ENCODE peak calls at places on chromosome X, in seven cellular contexts. One of them, this sample, is unnamed.

GRCh38 chrX:64350521-64350920 is 44.7 kb downstream of the MTMR8 start:
- DNase-seq in H9: no peak
- DNase-seq in neuronal stem cell: no peak
- DNase-seq in IMR-90: no peak
- DNase-seq in mesendoderm: no peak
- DNase-seq in H1: no peak
- DNase-seq in trophoblast cell: no peak
- DNase-seq in this sample: no peak

GRCh38 chrX:2499507-2499906 is 1.3 kb downstream of the DHRSX start:
- DNase-seq in H9: no peak
- DNase-seq in neuronal stem cell: no peak
- DNase-seq in IMR-90: no peak
- DNase-seq in mesendoderm: no peak
- DNase-seq in H1: no peak
- DNase-seq in trophoblast cell: no peak
- DNase-seq in this sample: no peak

GRCh38 chrX:39808471-39808917 is 289.3 kb downstream of the BCOR start:
- DNase-seq in H9: no peak
- DNase-seq in neuronal stem cell: no peak
- DNase-seq in IMR-90: peak; percentile 80
- DNase-seq in mesendoderm: peak; percentile 85
- DNase-seq in H1: no peak
- DNase-seq in trophoblast cell: peak; percentile 88
- DNase-seq in this sample: peak; percentile 81

GRCh38 chrX:32530802-32531403 is 680.4 kb downstream of the DMD start:
- DNase-seq in H9: no peak
- DNase-seq in neuronal stem cell: peak; percentile 17
- DNase-seq in IMR-90: peak; percentile 52
- DNase-seq in mesendoderm: peak; percentile 48
- DNase-seq in H1: no peak
- DNase-seq in trophoblast cell: peak; percentile 61
- DNase-seq in this sample: peak; percentile 35

GRCh38 chrX:48945517-48946348 is 11.7 kb downstream of the OTUD5 start:
- DNase-seq in H9: peak; percentile 63
- DNase-seq in neuronal stem cell: no peak
- DNase-seq in IMR-90: peak; percentile 51
- DNase-seq in mesendoderm: peak; percentile 56
- DNase-seq in H1: no peak
- DNase-seq in trophoblast cell: peak; percentile 51
- DNase-seq in this sample: peak; percentile 61

GRCh38 chrX:9327747-9328145 is 137.1 kb upstream of the TBL1X start:
- DNase-seq in H9: no peak
- DNase-seq in neuronal stem cell: no peak
- DNase-seq in IMR-90: peak; percentile 90
- DNase-seq in mesendoderm: no peak
- DNase-seq in H1: no peak
- DNase-seq in trophoblast cell: peak; percentile 79
- DNase-seq in this sample: peak; percentile 57

GRCh38 chrX:110042521-110042920 is 39.6 kb downstream of the TMEM164 start:
- DNase-seq in H9: no peak
- DNase-seq in neuronal stem cell: no peak
- DNase-seq in IMR-90: peak; percentile 42
- DNase-seq in mesendoderm: no peak
- DNase-seq in H1: no peak
- DNase-seq in trophoblast cell: no peak
- DNase-seq in this sample: peak; percentile 70

GRCh38 chrX:153762636-153763173 is 1.3 kb upstream of the PLXNB3 start:
- DNase-seq in H9: no peak
- DNase-seq in neuronal stem cell: no peak
- DNase-seq in IMR-90: no peak
- DNase-seq in mesendoderm: no peak
- DNase-seq in H1: no peak
- DNase-seq in trophoblast cell: no peak
- DNase-seq in this sample: no peak

GRCh38 chrX:40130207-40130606 is 32.4 kb upstream of the BCOR start:
- DNase-seq in H9: no peak
- DNase-seq in neuronal stem cell: no peak
- DNase-seq in IMR-90: peak; percentile 70
- DNase-seq in mesendoderm: peak; percentile 71
- DNase-seq in H1: no peak
- DNase-seq in trophoblast cell: peak; percentile 21
- DNase-seq in this sample: peak; percentile 80

GRCh38 chrX:110286126-110286525 is 31.8 kb downstream of the AMMECR1 start:
- DNase-seq in H9: no peak
- DNase-seq in neuronal stem cell: no peak
- DNase-seq in IMR-90: peak; percentile 89
- DNase-seq in mesendoderm: no peak
- DNase-seq in H1: no peak
- DNase-seq in trophoblast cell: peak; percentile 78
- DNase-seq in this sample: peak; percentile 86

GRCh38 chrX:129723511-129723910 is 15.3 kb upstream of the XPNPEP2 start:
- DNase-seq in H9: no peak
- DNase-seq in neuronal stem cell: no peak
- DNase-seq in IMR-90: no peak
- DNase-seq in mesendoderm: no peak
- DNase-seq in H1: no peak
- DNase-seq in trophoblast cell: no peak
- DNase-seq in this sample: peak; percentile 22

GRCh38 chrX:15815779-15816452 is 25.6 kb downstream of the ZRSR2 start:
- DNase-seq in H9: peak; percentile 60
- DNase-seq in neuronal stem cell: peak; percentile 3
- DNase-seq in IMR-90: peak; percentile 33
- DNase-seq in mesendoderm: peak; percentile 87
- DNase-seq in H1: no peak
- DNase-seq in trophoblast cell: peak; percentile 55
- DNase-seq in this sample: peak; percentile 50

GRCh38 chrX:26254436-26254835 is 38.5 kb downstream of the MAGEB5 start:
- DNase-seq in H9: no peak
- DNase-seq in neuronal stem cell: no peak
- DNase-seq in IMR-90: no peak
- DNase-seq in mesendoderm: no peak
- DNase-seq in H1: no peak
- DNase-seq in trophoblast cell: no peak
- DNase-seq in this sample: no peak

GRCh38 chrX:25755179-25755578 is 383.0 kb upstream of the MAGEB18 start:
- DNase-seq in H9: no peak
- DNase-seq in neuronal stem cell: no peak
- DNase-seq in IMR-90: no peak
- DNase-seq in mesendoderm: no peak
- DNase-seq in H1: no peak
- DNase-seq in trophoblast cell: no peak
- DNase-seq in this sample: no peak

GRCh38 chrX:40085086-40085551 is 12.6 kb downstream of the BCOR start:
- DNase-seq in H9: peak; percentile 27
- DNase-seq in neuronal stem cell: no peak
- DNase-seq in IMR-90: peak; percentile 86
- DNase-seq in mesendoderm: no peak
- DNase-seq in H1: no peak
- DNase-seq in trophoblast cell: peak; percentile 73
- DNase-seq in this sample: peak; percentile 75

GRCh38 chrX:145853181-145853580 is 35.6 kb downstream of the SLITRK2 start:
- DNase-seq in H9: no peak
- DNase-seq in neuronal stem cell: no peak
- DNase-seq in IMR-90: no peak
- DNase-seq in mesendoderm: no peak
- DNase-seq in H1: no peak
- DNase-seq in trophoblast cell: no peak
- DNase-seq in this sample: no peak
- H3K4ac ChIP-seq in H9: no peak overlapping the region
- H3K4ac ChIP-seq in neuronal stem cell: no peak overlapping the region
- H3K4ac ChIP-seq in IMR-90: no peak overlapping the region
- H3K4ac ChIP-seq in mesendoderm: no peak overlapping the region
- H3K4ac ChIP-seq in H1: no peak overlapping the region
- H3K4ac ChIP-seq in trophoblast cell: no peak overlapping the region
- H3K4ac ChIP-seq in this sample: no peak overlapping the region

GRCh38 chrX:112470551-112470950 is 209.2 kb downstream of the LHFPL1 start:
- DNase-seq in H9: no peak
- DNase-seq in neuronal stem cell: no peak
- DNase-seq in IMR-90: no peak
- DNase-seq in mesendoderm: peak; percentile 4
- DNase-seq in H1: no peak
- DNase-seq in trophoblast cell: no peak
- DNase-seq in this sample: no peak

GRCh38 chrX:112477653-112478052 is 202.1 kb downstream of the LHFPL1 start:
- DNase-seq in H9: no peak
- DNase-seq in neuronal stem cell: no peak
- DNase-seq in IMR-90: no peak
- DNase-seq in mesendoderm: no peak
- DNase-seq in H1: no peak
- DNase-seq in trophoblast cell: no peak
- DNase-seq in this sample: no peak

GRCh38 chrX:112473654-112474053 is 206.1 kb downstream of the LHFPL1 start:
- DNase-seq in H9: peak; percentile 36
- DNase-seq in neuronal stem cell: no peak
- DNase-seq in IMR-90: no peak
- DNase-seq in mesendoderm: peak; percentile 14
- DNase-seq in H1: no peak
- DNase-seq in trophoblast cell: no peak
- DNase-seq in this sample: no peak
- H3K9ac ChIP-seq in H9: no peak overlapping the region
- H3K9ac ChIP-seq in neuronal stem cell: no peak overlapping the region
- H3K9ac ChIP-seq in IMR-90: no peak overlapping the region
- H3K9ac ChIP-seq in mesendoderm: no peak overlapping the region
- H3K9ac ChIP-seq in H1: no peak overlapping the region
- H3K9ac ChIP-seq in trophoblast cell: no peak overlapping the region
- H3K9ac ChIP-seq in this sample: no peak overlapping the region

DNA sequence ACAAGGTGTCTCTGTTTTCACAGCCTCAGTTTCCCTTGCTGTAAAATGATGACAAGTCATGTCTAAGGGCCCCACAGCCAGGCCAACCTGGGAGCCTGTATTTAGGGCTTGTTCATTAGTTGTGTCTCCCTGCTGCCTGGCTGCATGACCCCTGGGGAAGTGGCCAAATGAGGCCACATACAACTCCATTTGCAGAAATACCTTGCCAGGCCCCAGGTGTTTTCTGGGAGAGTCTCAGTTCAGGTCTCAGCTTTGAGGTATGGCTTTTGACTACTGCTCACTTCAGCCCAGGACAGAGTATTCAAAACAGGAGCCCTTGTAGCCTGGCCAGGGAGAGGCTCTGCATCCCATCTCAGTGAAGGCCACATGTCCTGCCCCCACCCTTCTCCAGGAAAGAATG is 202.5 kb upstream of the MAMLD1 start:
- DNase-seq in H9: no peak
- DNase-seq in neuronal stem cell: no peak
- DNase-seq in IMR-90: no peak
- DNase-seq in mesendoderm: no peak
- DNase-seq in H1: no peak
- DNase-seq in trophoblast cell: no peak
- DNase-seq in this sample: no peak
- H2BK5ac ChIP-seq in H9: no peak overlapping the region
- H2BK5ac ChIP-seq in neuronal stem cell: no peak overlapping the region
- H2BK5ac ChIP-seq in IMR-90: no peak overlapping the region
- H2BK5ac ChIP-seq in mesendoderm: no peak overlapping the region
- H2BK5ac ChIP-seq in H1: no peak overlapping the region
- H2BK5ac ChIP-seq in trophoblast cell: no peak overlapping the region
- H2BK5ac ChIP-seq in this sample: no peak overlapping the region

DNA sequence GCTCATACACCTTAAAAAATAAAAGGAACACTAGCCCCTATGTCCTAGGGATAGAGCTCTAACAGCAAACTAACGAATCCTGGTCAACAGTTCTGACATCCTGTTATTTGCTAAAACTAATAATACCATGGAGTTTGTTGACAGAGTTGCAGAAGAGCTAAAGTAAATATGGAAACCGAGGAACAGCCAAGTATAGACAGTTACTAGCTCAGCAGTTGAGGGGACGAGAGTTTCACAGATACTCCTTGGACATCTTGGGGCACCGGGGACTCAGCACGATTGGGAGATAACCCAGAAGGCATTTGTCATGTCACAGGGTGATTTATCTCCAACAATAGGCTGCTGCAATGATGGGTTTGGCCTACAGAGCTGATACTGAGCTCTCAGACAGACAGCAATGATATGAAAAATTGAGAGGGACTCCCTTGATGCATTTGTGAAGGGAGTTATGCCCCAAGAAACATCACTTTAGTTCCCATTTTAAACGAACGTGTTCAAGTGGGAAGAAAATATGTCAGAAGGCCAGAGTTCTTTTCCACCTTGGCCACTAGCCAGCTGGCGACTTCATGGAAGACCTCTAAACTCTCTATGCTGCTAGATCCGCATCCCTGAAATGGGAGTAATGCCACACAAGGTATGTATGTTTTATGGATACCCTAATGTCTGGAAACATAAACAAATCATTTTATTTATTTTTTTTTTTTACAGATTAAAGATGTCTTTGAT is 48.6 kb downstream of the TSC22D3 start:
- DNase-seq in H9: no peak
- DNase-seq in neuronal stem cell: no peak
- DNase-seq in IMR-90: no peak
- DNase-seq in mesendoderm: no peak
- DNase-seq in H1: no peak
- DNase-seq in trophoblast cell: no peak
- DNase-seq in this sample: peak; percentile 3
- H3K4ac ChIP-seq in H9: no peak overlapping the region
- H3K4ac ChIP-seq in neuronal stem cell: no peak overlapping the region
- H3K4ac ChIP-seq in IMR-90: no peak overlapping the region
- H3K4ac ChIP-seq in mesendoderm: no peak overlapping the region
- H3K4ac ChIP-seq in H1: no peak overlapping the region
- H3K4ac ChIP-seq in trophoblast cell: no peak overlapping the region
- H3K4ac ChIP-seq in this sample: no peak overlapping the region

GRCh38 chrX:107674480-107675364 is 46.4 kb downstream of the PRPS1 start:
- DNase-seq in H9: no peak
- DNase-seq in neuronal stem cell: no peak
- DNase-seq in IMR-90: no peak
- DNase-seq in mesendoderm: no peak
- DNase-seq in H1: no peak
- DNase-seq in trophoblast cell: peak; percentile 17
- DNase-seq in this sample: peak; percentile 97

GRCh38 chrX:107675823-107676555 is 47.7 kb downstream of the PRPS1 start:
- DNase-seq in H9: no peak
- DNase-seq in neuronal stem cell: no peak
- DNase-seq in IMR-90: peak; percentile 35
- DNase-seq in mesendoderm: no peak
- DNase-seq in H1: no peak
- DNase-seq in trophoblast cell: peak; percentile 20
- DNase-seq in this sample: peak; percentile 89

GRCh38 chrX:107673933-107674479 is 45.7 kb downstream of the PRPS1 start:
- DNase-seq in H9: peak; percentile 60
- DNase-seq in neuronal stem cell: no peak
- DNase-seq in IMR-90: no peak
- DNase-seq in mesendoderm: no peak
- DNase-seq in H1: no peak
- DNase-seq in trophoblast cell: peak; percentile 8
- DNase-seq in this sample: peak; percentile 95

GRCh38 chrX:107676559-107677378 is 48.5 kb downstream of the PRPS1 start:
- DNase-seq in H9: no peak
- DNase-seq in neuronal stem cell: no peak
- DNase-seq in IMR-90: peak; percentile 84
- DNase-seq in mesendoderm: peak; percentile 59
- DNase-seq in H1: no peak
- DNase-seq in trophoblast cell: peak; percentile 59
- DNase-seq in this sample: peak; percentile 99

DNA sequence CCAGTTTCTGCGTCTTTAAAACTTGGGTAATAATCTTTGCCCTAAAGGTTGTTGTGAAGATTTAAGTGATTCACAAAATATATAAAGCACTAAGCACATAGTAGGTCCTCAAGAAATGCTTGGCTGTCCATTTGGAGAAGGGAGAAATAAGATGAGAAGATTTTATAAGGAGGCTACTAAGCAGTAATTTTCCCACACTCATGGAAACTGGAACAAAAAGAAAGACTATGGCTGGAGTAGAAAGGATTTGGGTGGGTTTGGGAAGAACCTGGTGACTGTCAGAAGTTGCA is 47.0 kb downstream of the PRPS1 start:
- DNase-seq in H9: no peak
- DNase-seq in neuronal stem cell: no peak
- DNase-seq in IMR-90: no peak
- DNase-seq in mesendoderm: no peak
- DNase-seq in H1: no peak
- DNase-seq in trophoblast cell: no peak
- DNase-seq in this sample: no peak
- H3K9ac ChIP-seq in H9: no peak overlapping the region
- H3K9ac ChIP-seq in neuronal stem cell: no peak overlapping the region
- H3K9ac ChIP-seq in IMR-90: no peak overlapping the region
- H3K9ac ChIP-seq in mesendoderm: no peak overlapping the region
- H3K9ac ChIP-seq in H1: no peak overlapping the region
- H3K9ac ChIP-seq in trophoblast cell: no peak overlapping the region
- H3K9ac ChIP-seq in this sample: peak overlapping the region; percentile 88